ENCODE peak calls at places on chromosome 1, in five cellular contexts. M is H7, Y is HTR-8/SVneo, K is tibial artery, W is NCI-H1417 treated with DMSO at 0.1 percent for 48 hours. S is an unnamed sample.

GRCh38 chr1:206803221-206803730 is 31.0 kb upstream of the IL10 start:
- DNase-seq in M (no peak), W (no peak), Y (no peak), K (no peak), S (no peak)

GRCh38 chr1:197958438-197958837 is 41.3 kb downstream of the LHX9 start:
- DNase-seq in K (no peak), W (peak; percentile 11), M (no peak), Y (no peak), S (no peak)

GRCh38 chr1:111417755-111418154 is 9.8 kb downstream of the OVGP1 start:
- DNase-seq in K (no peak), Y (no peak), W (no peak), M (peak; percentile 10), S (no peak)

GRCh38 chr1:15364740-15365139 is 44.9 kb upstream of the EFHD2 start:
- DNase-seq in Y (no peak), W (no peak), K (no peak), M (peak; percentile 73), S (no peak)

GRCh38 chr1:53586765-53587164 is 127.6 kb downstream of the DMRTB1 start:
- DNase-seq in K (no peak), W (no peak), M (peak; percentile 24), Y (no peak), S (no peak)

GRCh38 chr1:19453843-19454242 is 31.5 kb downstream of the CAPZB start:
- DNase-seq in W (no peak), Y (no peak), K (no peak), M (no peak), S (no peak)

GRCh38 chr1:213821175-213821942 is 166.4 kb upstream of the PROX1 start:
- DNase-seq in W (no peak), K (no peak), M (no peak), Y (no peak), S (no peak)

GRCh38 chr1:33364578-33364945 is 43.7 kb upstream of the A3GALT2 start:
- DNase-seq in K (no peak), Y (no peak), W (no peak), M (peak; percentile 53), S (no peak)

GRCh38 chr1:30868833-30869435 is 39.6 kb downstream of the SDC3 start:
- DNase-seq in W (no peak), M (no peak), K (no peak), Y (no peak), S (no peak)

GRCh38 chr1:224615861-224616760 is at the start of gene CNIH3:
- DNase-seq in W (no peak), K (no peak), M (peak; percentile 91), Y (no peak), S (no peak)

GRCh38 chr1:50661626-50662025 is 238.4 kb upstream of the DMRTA2 start:
- DNase-seq in W (no peak), K (no peak), Y (no peak), M (no peak), S (no peak)

GRCh38 chr1:7536891-7537591 is 234.1 kb upstream of the VAMP3 start:
- DNase-seq in Y (no peak), W (no peak), K (no peak), M (peak; percentile 52), S (no peak)

GRCh38 chr1:192983349-192983980 is 75.7 kb downstream of the UCHL5 start:
- DNase-seq in Y (no peak), K (no peak), W (no peak), M (no peak), S (no peak)

GRCh38 chr1:241998412-241998921 is 431 bp downstream of the MAP1LC3C start:
- DNase-seq in W (no peak), K (peak; percentile 77), Y (peak; percentile 80), M (peak; percentile 83), S (peak; percentile 60)